ENCODE peak calls at places on chromosomes 16 and 17, in ten cellular contexts. G is T follicular helper cell; B is WERI-Rb-1; M is fibroblast of gingiva; C is CD4-positive, alpha-beta T cell; V is HEK293T; T is HT1080; A is left lung; F is ELF-1; P is nephron progenitor cell. N is an unnamed sample.

GRCh38 chr17:79746955-79747507 is 16.3 kb downstream of the ENPP7 start:
- DNase-seq in G (no peak), B (no peak), M (no peak), C (no peak), V (no peak), T (no peak), A (peak), F (peak), P (no peak), N (no peak)

GRCh38 chr17:42660692-42661345 is 1.7 kb downstream of the TUBG2 start:
- DNase-seq in G (no peak), B (no peak), M (no peak), C (no peak), V (no peak), T (peak), A (no peak), F (no peak), P (no peak), N (no peak)

GRCh38 chr16:11632455-11632921 is 35.8 kb upstream of the SNN start:
- DNase-seq in G (no peak), B (no peak), M (peak), C (no peak), V (no peak), T (no peak), A (no peak), F (no peak), P (peak), N (no peak)

GRCh38 chr16:85429776-85430522 is 183.2 kb upstream of the GSE1 start:
- DNase-seq in G (no peak), B (no peak), M (no peak), C (no peak), V (no peak), T (no peak), A (peak), F (no peak), P (peak), N (no peak)

GRCh38 chr16:68084504-68085258 is 489 bp upstream of the NFATC3 start:
- DNase-seq in G (peak), B (peak), M (peak), C (peak), V (peak), T (peak), A (peak), F (peak), P (peak), N (peak)

GRCh38 chr16:72073831-72074230 is 10.8 kb downstream of the HPR start:
- DNase-seq in G (no peak), B (no peak), M (peak), C (no peak), V (no peak), T (no peak), A (no peak), F (no peak), P (no peak), N (no peak)

GRCh38 chr16:12276631-12277030 is 300.1 kb downstream of the SNX29 start:
- DNase-seq in G (no peak), B (no peak), M (no peak), C (no peak), V (no peak), T (no peak), A (no peak), F (no peak), P (no peak), N (no peak)

GRCh38 chr16:50862818-50863672 is 121.2 kb downstream of the CYLD start:
- DNase-seq in G (no peak), B (peak), M (no peak), C (no peak), V (no peak), T (no peak), A (no peak), F (no peak), P (no peak), N (no peak)

GRCh38 chr17:54282886-54283285 is 460.2 kb downstream of the KIF2B start:
- DNase-seq in G (no peak), B (no peak), M (no peak), C (no peak), V (no peak), T (no peak), A (no peak), F (no peak), P (no peak), N (no peak)

GRCh38 chr16:57380671-57381462 is 8.6 kb downstream of the CX3CL1 start:
- DNase-seq in G (no peak), B (no peak), M (no peak), C (no peak), V (no peak), T (peak), A (no peak), F (no peak), P (no peak), N (no peak)

GRCh38 chr17:42562845-42563509 is 1.0 kb downstream of the COASY start:
- DNase-seq in G (no peak), B (peak), M (no peak), C (no peak), V (no peak), T (no peak), A (no peak), F (no peak), P (no peak), N (no peak)

GRCh38 chr17:68033636-68034451 is 1.7 kb upstream of the KPNA2 start:
- DNase-seq in G (no peak), B (no peak), M (peak), C (no peak), V (peak), T (peak), A (no peak), F (peak), P (no peak), N (no peak)

GRCh38 chr17:14318906-14319205 is 18.0 kb downstream of the HS3ST3B1 start:
- DNase-seq in G (no peak), B (no peak), M (no peak), C (no peak), V (no peak), T (no peak), A (no peak), F (no peak), P (no peak), N (no peak)

GRCh38 chr17:64732336-64733006 is 70.4 kb upstream of the SMURF2 start:
- DNase-seq in G (no peak), B (no peak), M (peak), C (no peak), V (no peak), T (peak), A (no peak), F (no peak), P (no peak), N (no peak)

GRCh38 chr17:56319531-56319930 is 166.3 kb downstream of the ANKFN1 start:
- DNase-seq in G (no peak), B (no peak), M (peak), C (no peak), V (peak), T (peak), A (no peak), F (no peak), P (no peak), N (peak)

GRCh38 chr17:52271781-52272180 is 113.3 kb upstream of the CA10 start:
- DNase-seq in G (no peak), B (no peak), M (no peak), C (no peak), V (no peak), T (no peak), A (no peak), F (no peak), P (no peak), N (no peak)

GRCh38 chr16:57422026-57422944 is 17.7 kb downstream of the CCL17 start:
- DNase-seq in G (no peak), B (peak), M (peak), C (no peak), V (peak), T (peak), A (no peak), F (peak), P (peak), N (no peak)

GRCh38 chr16:74724820-74725549 is 24.3 kb upstream of the MLKL start:
- DNase-seq in G (no peak), B (no peak), M (peak), C (no peak), V (no peak), T (peak), A (no peak), F (no peak), P (no peak), N (no peak)

GRCh38 chr16:15521758-15522509 is 87.5 kb downstream of the BMERB1 start:
- DNase-seq in G (no peak), B (no peak), M (no peak), C (no peak), V (no peak), T (no peak), A (no peak), F (no peak), P (no peak), N (no peak)

GRCh38 chr17:22692066-22692800 is 999.9 kb downstream of the KCNJ18 start:
- DNase-seq in G (no peak), B (no peak), M (no peak), C (no peak), V (no peak), T (peak), A (peak), F (no peak), P (no peak), N (no peak)

GRCh38 chr16:1180772-1181714 is 28.1 kb downstream of the CACNA1H start:
- DNase-seq in G (no peak), B (peak), M (no peak), C (no peak), V (no peak), T (no peak), A (no peak), F (no peak), P (peak), N (no peak)

GRCh38 chr16:1108299-1109252 is 12.5 kb upstream of the C1QTNF8 start:
- DNase-seq in G (no peak), B (peak), M (peak), C (no peak), V (no peak), T (peak), A (no peak), F (no peak), P (no peak), N (peak)

GRCh38 chr17:82110298-82110697 is 12.3 kb upstream of the FASN start:
- DNase-seq in G (no peak), B (no peak), M (no peak), C (no peak), V (no peak), T (no peak), A (no peak), F (no peak), P (no peak), N (no peak)

GRCh38 chr17:43381621-43382020 is 17.2 kb upstream of the ARL4D start:
- DNase-seq in G (no peak), B (no peak), M (no peak), C (no peak), V (no peak), T (no peak), A (no peak), F (no peak), P (no peak), N (no peak)

GRCh38 chr17:4645642-4646041 is 4.2 kb upstream of the ALOX15 start:
- DNase-seq in G (no peak), B (no peak), M (no peak), C (no peak), V (no peak), T (no peak), A (no peak), F (no peak), P (no peak), N (no peak)

GRCh38 chr17:11803226-11803625 is 194.0 kb downstream of the ZNF18 start:
- DNase-seq in G (no peak), B (no peak), M (no peak), C (no peak), V (no peak), T (no peak), A (no peak), F (no peak), P (no peak), N (no peak)

GRCh38 chr16:56983211-56983751 is 6.1 kb upstream of the NLRC5 start:
- DNase-seq in G (no peak), B (peak), M (no peak), C (no peak), V (no peak), T (no peak), A (no peak), F (no peak), P (no peak), N (no peak)

GRCh38 chr16:1019234-1019933 is 37.8 kb downstream of the SOX8 start:
- DNase-seq in G (no peak), B (peak), M (peak), C (no peak), V (no peak), T (no peak), A (no peak), F (peak), P (no peak), N (no peak)

GRCh38 chr17:62767997-62768396 is 40.1 kb downstream of the MARCHF10 start:
- DNase-seq in G (no peak), B (no peak), M (no peak), C (no peak), V (no peak), T (no peak), A (no peak), F (no peak), P (no peak), N (no peak)

GRCh38 chr16:83336630-83337029 is 471.1 kb upstream of the HSBP1 start:
- DNase-seq in G (no peak), B (no peak), M (peak), C (no peak), V (no peak), T (peak), A (no peak), F (no peak), P (no peak), N (peak)

GRCh38 chr17:29613371-29613837 is 9.3 kb downstream of the CORO6 start:
- DNase-seq in G (peak), B (no peak), M (peak), C (peak), V (no peak), T (no peak), A (peak), F (peak), P (peak), N (no peak)

GRCh38 chr17:72345536-72345935 is 224.7 kb downstream of the SOX9 start:
- DNase-seq in G (no peak), B (no peak), M (no peak), C (no peak), V (no peak), T (no peak), A (no peak), F (no peak), P (no peak), N (no peak)

GRCh38 chr16:25108054-25108453 is 3.5 kb upstream of the LCMT1 start:
- DNase-seq in G (peak), B (peak), M (no peak), C (peak), V (no peak), T (no peak), A (no peak), F (peak), P (no peak), N (no peak)

GRCh38 chr16:86519649-86520316 is 9.5 kb downstream of the FOXF1 start:
- DNase-seq in G (peak), B (peak), M (peak), C (peak), V (peak), T (peak), A (no peak), F (peak), P (peak), N (peak)

GRCh38 chr16:87880117-87880696 is 10.9 kb upstream of the SLC7A5 start:
- DNase-seq in G (no peak), B (no peak), M (no peak), C (no peak), V (no peak), T (no peak), A (no peak), F (peak), P (no peak), N (no peak)